ENCODE peak calls at places on chromosomes 5 and 9, in nine cellular contexts. F is NCI-H1092 treated with DMSO at 0.1 percent for 48 hours; I is SK-N-SH; X is Peyer's patch; T is GDM1; Z is activated effector memory CD4-positive, alpha-beta T cell treated with anti-CD3 and anti-CD28 coated beads, Interleukin-2, amount 50 U/mL, for 16 hours; A is B cell; H is T-helper 1 cell; V is pulmonary artery endothelial cell. E is an unnamed sample.

GRCh38 chr5:72608297-72608696 is 101.1 kb upstream of the ZNF366 start:
- DNase-seq in Z (no peak), I (peak; percentile 61), T (no peak), H (no peak), X (no peak), V (no peak), F (peak; percentile 65), A (no peak), E (no peak)

GRCh38 chr5:181207214-181207959 is 2.4 kb upstream of the TRIM7 start:
- DNase-seq in A (peak; percentile 74), H (peak; percentile 66), T (no peak), Z (peak; percentile 91), X (peak; percentile 68), F (no peak), I (peak; percentile 63), V (no peak), E (peak; percentile 52)

GRCh38 chr5:54063817-54064216 is 246.6 kb downstream of the ARL15 start:
- DNase-seq in X (no peak), T (no peak), A (no peak), H (no peak), V (no peak), I (no peak), Z (no peak), F (no peak), E (no peak)

GRCh38 chr9:97853844-97854695 is 1.0 kb downstream of the FOXE1 start:
- DNase-seq in V (no peak), X (no peak), F (peak; percentile 80), A (peak; percentile 54), H (peak; percentile 33), Z (peak; percentile 80), I (peak; percentile 78), T (peak; percentile 62), E (peak; percentile 21)

GRCh38 chr9:4164356-4164755 is 135.5 kb downstream of the GLIS3 start:
- DNase-seq in X (no peak), H (no peak), F (no peak), A (no peak), I (no peak), V (no peak), T (no peak), Z (no peak), E (no peak)

GRCh38 chr9:128494108-128494742 is 10.3 kb upstream of the GLE1 start:
- DNase-seq in V (peak; percentile 76), T (peak; percentile 95), Z (peak; percentile 53), F (peak; percentile 71), I (peak; percentile 39), A (no peak), X (peak; percentile 22), H (no peak), E (no peak)

GRCh38 chr5:142783601-142784291 is 13.6 kb downstream of the ARHGAP26 start:
- DNase-seq in T (no peak), A (no peak), I (peak; percentile 76), H (no peak), V (no peak), X (no peak), Z (peak; percentile 71), F (no peak), E (no peak)

GRCh38 chr5:145780961-145781360 is 54.2 kb downstream of the PRELID2 start:
- DNase-seq in T (no peak), Z (no peak), H (no peak), F (no peak), I (no peak), V (no peak), X (no peak), A (no peak), E (no peak)

GRCh38 chr5:55848783-55849182 is 2.4 kb upstream of the IL31RA start:
- DNase-seq in H (no peak), A (no peak), Z (no peak), F (no peak), I (no peak), T (no peak), V (no peak), X (no peak), E (no peak)

GRCh38 chr5:108905818-108906217 is 158.1 kb downstream of the FER start:
- DNase-seq in X (no peak), T (no peak), H (no peak), F (no peak), I (no peak), Z (no peak), V (no peak), A (no peak), E (no peak)

GRCh38 chr5:151195622-151196021 is 28.3 kb downstream of the CCDC69 start:
- DNase-seq in T (no peak), Z (peak; percentile 67), A (no peak), H (no peak), F (no peak), V (no peak), X (peak; percentile 12), I (no peak), E (no peak)

GRCh38 chr9:121963542-121963995 is 129.5 kb downstream of the TTLL11 start:
- DNase-seq in A (no peak), I (no peak), H (no peak), Z (no peak), V (peak; percentile 20), F (no peak), T (no peak), X (no peak), E (no peak)

GRCh38 chr5:174532453-174533126 is 191.8 kb upstream of the MSX2 start:
- DNase-seq in A (no peak), H (no peak), T (peak; percentile 76), F (no peak), I (peak; percentile 48), Z (no peak), X (peak; percentile 17), V (peak; percentile 74), E (no peak)

GRCh38 chr9:121560921-121561320 is 61.3 kb upstream of the GGTA1 start:
- DNase-seq in H (no peak), A (no peak), T (no peak), X (no peak), F (no peak), I (no peak), Z (no peak), V (no peak), E (no peak)

GRCh38 chr5:50595199-50595598 is 71.2 kb upstream of the PARP8 start:
- DNase-seq in I (no peak), H (no peak), V (no peak), Z (no peak), A (no peak), X (no peak), F (no peak), T (no peak), E (no peak)

GRCh38 chr9:130860458-130861316 is 25.6 kb downstream of the ABL1 start:
- DNase-seq in I (no peak), A (no peak), X (no peak), Z (no peak), T (no peak), V (peak; percentile 90), F (no peak), H (no peak), E (no peak)

GRCh38 chr9:97529363-97530076 is 28.1 kb downstream of the TMOD1 start:
- DNase-seq in H (no peak), A (no peak), X (no peak), F (no peak), T (no peak), I (no peak), Z (no peak), V (no peak), E (no peak)

GRCh38 chr9:111599948-111600343 is 499 bp upstream of the PTGR1 start:
- DNase-seq in X (no peak), A (no peak), V (no peak), I (no peak), Z (no peak), H (no peak), F (no peak), T (no peak), E (no peak)

GRCh38 chr9:81804306-81804705 is 115.0 kb upstream of the TLE1 start:
- DNase-seq in A (no peak), H (no peak), T (no peak), V (no peak), I (no peak), X (no peak), Z (no peak), F (no peak), E (no peak)

GRCh38 chr5:170619869-170620268 is 116.0 kb downstream of the KCNIP1 start:
- DNase-seq in A (no peak), I (no peak), X (no peak), T (no peak), F (no peak), H (no peak), Z (no peak), V (no peak), E (no peak)

GRCh38 chr9:1051286-1052118 is 1.3 kb downstream of the DMRT2 start:
- DNase-seq in H (no peak), A (no peak), V (no peak), T (no peak), X (no peak), I (no peak), F (peak; percentile 3), Z (no peak), E (no peak)

GRCh38 chr5:171571663-171572062 is 152.2 kb downstream of the FGF18 start:
- DNase-seq in T (no peak), X (no peak), A (no peak), V (peak; percentile 39), F (no peak), Z (no peak), I (no peak), H (no peak), E (no peak)

GRCh38 chr5:134100283-134101011 is 14.0 kb upstream of the TCF7 start:
- DNase-seq in H (peak; percentile 71), T (no peak), I (peak; percentile 45), F (no peak), A (peak; percentile 85), V (no peak), Z (peak; percentile 92), X (peak; percentile 80), E (peak; percentile 83)

GRCh38 chr5:177446184-177447065 is at the start of gene PRR7:
- DNase-seq in V (no peak), I (peak; percentile 95), A (peak; percentile 71), F (peak; percentile 63), Z (peak; percentile 90), T (peak; percentile 66), X (peak; percentile 73), H (peak; percentile 58), E (peak; percentile 57)

GRCh38 chr9:2414465-2414864 is 207.1 kb upstream of the VLDLR start:
- DNase-seq in T (no peak), I (no peak), V (no peak), Z (no peak), F (no peak), X (no peak), A (no peak), H (no peak), E (no peak)

GRCh38 chr5:119302916-119303897 is 52.6 kb upstream of the TNFAIP8 start:
- DNase-seq in V (peak; percentile 67), T (no peak), I (no peak), F (no peak), H (no peak), A (no peak), Z (no peak), X (no peak), E (no peak)

E was measured in T-helper 22 cell.